ENCODE peak calls at places on chromosomes 11 and 22, in nine cellular contexts. B is dorsolateral prefrontal cortex, I is WERI-Rb-1, E is ovary, H is coronary artery, Q is tibial nerve, W is IMR-90, R is GM23338, D is AG04450. M is an unnamed sample.

GRCh38 chr11:78292109-78292803 is 103.5 kb downstream of the USP35 start:
- DNase-seq in D (no peak), R (no peak), Q (no peak), B (no peak), W (no peak), E (no peak), I (no peak), H (no peak), M (no peak)

GRCh38 chr22:25495286-25495685 is 69.2 kb upstream of the GRK3 start:
- DNase-seq in H (no peak), I (peak; percentile 53), R (no peak), Q (no peak), B (no peak), W (peak; percentile 32), E (no peak), D (no peak), M (no peak)

GRCh38 chr22:42446151-42446550 is 13.9 kb upstream of the NFAM1 start:
- DNase-seq in H (no peak), I (no peak), Q (no peak), B (no peak), W (no peak), R (no peak), D (no peak), E (no peak), M (no peak)

GRCh38 chr11:63888170-63889086 is 28.5 kb downstream of the RCOR2 start:
- DNase-seq in E (peak; percentile 71), Q (no peak), W (peak; percentile 52), D (no peak), H (no peak), B (no peak), R (peak; percentile 84), I (peak; percentile 63), M (peak; percentile 84)

GRCh38 chr11:61783717-61784505 is 8.5 kb downstream of the TMEM258 start:
- DNase-seq in E (no peak), H (no peak), R (no peak), I (no peak), B (no peak), W (peak; percentile 71), D (no peak), Q (no peak), M (no peak)

GRCh38 chr22:46422896-46423295 is 87.4 kb downstream of the TRMU start:
- DNase-seq in Q (no peak), H (no peak), B (no peak), D (no peak), I (no peak), W (no peak), E (no peak), R (no peak), M (no peak)

GRCh38 chr11:24723231-24723630 is 226.4 kb downstream of the LUZP2 start:
- DNase-seq in I (no peak), E (no peak), B (no peak), D (no peak), H (no peak), R (no peak), W (no peak), Q (no peak), M (no peak)

GRCh38 chr11:131609317-131609716 is 238.9 kb downstream of the NTM start:
- DNase-seq in R (no peak), I (no peak), D (peak; percentile 7), E (no peak), W (peak; percentile 46), H (no peak), B (no peak), Q (no peak), M (no peak)

GRCh38 chr11:72189448-72190250 is 2.3 kb upstream of the FOLR1 start:
- DNase-seq in I (peak; percentile 76), W (no peak), B (no peak), H (peak; percentile 64), Q (no peak), D (no peak), E (no peak), R (peak; percentile 12), M (no peak)

GRCh38 chr11:12803086-12803826 is 129.0 kb downstream of the TEAD1 start:
- DNase-seq in I (no peak), E (no peak), Q (no peak), D (no peak), W (peak; percentile 81), H (no peak), R (no peak), B (no peak), M (no peak)

GRCh38 chr11:2770556-2771301 is 70.9 kb upstream of the KCNQ1OT1 start:
- DNase-seq in Q (peak; percentile 8), R (no peak), E (peak; percentile 30), H (peak; percentile 63), I (peak; percentile 7), W (no peak), B (peak; percentile 24), D (no peak), M (no peak)

GRCh38 chr11:34909435-34909834 is 6.7 kb downstream of the APIP start:
- DNase-seq in R (no peak), H (no peak), I (no peak), Q (no peak), E (no peak), W (no peak), D (no peak), B (no peak), M (no peak)

GRCh38 chr11:43376594-43376993 is 17.9 kb downstream of the TTC17 start:
- DNase-seq in W (peak; percentile 90), H (no peak), B (no peak), D (peak; percentile 59), Q (no peak), I (no peak), R (no peak), E (no peak), M (peak; percentile 79)

GRCh38 chr11:30314625-30315024 is 8.3 kb upstream of the ARL14EP start:
- DNase-seq in I (no peak), B (no peak), H (no peak), E (no peak), D (no peak), Q (no peak), R (peak; percentile 27), W (peak; percentile 34), M (no peak)

GRCh38 chr11:26904801-26905200 is 89.1 kb upstream of the FIBIN start:
- DNase-seq in I (no peak), B (no peak), E (no peak), R (no peak), H (no peak), Q (no peak), W (no peak), D (no peak), M (no peak)

GRCh38 chr11:10349806-10350205 is 44.9 kb downstream of the ADM start:
- DNase-seq in R (no peak), Q (no peak), W (no peak), B (no peak), D (no peak), H (no peak), E (no peak), I (no peak), M (no peak)

GRCh38 chr11:94910779-94911178 is 62.6 kb downstream of the CWC15 start:
- DNase-seq in Q (no peak), E (no peak), W (peak; percentile 88), H (no peak), D (peak; percentile 61), R (no peak), I (no peak), B (no peak), M (no peak)
- H3K27ac ChIP-seq in Q (no peak overlapping the region), E (no peak overlapping the region), W (no peak overlapping the region), H (no peak overlapping the region), D (peak overlapping the region; percentile 69), R (no peak overlapping the region), I (no peak overlapping the region), B (no peak overlapping the region), M (no peak overlapping the region)

GRCh38 chr11:37527545-37527944 is 929.5 kb upstream of the RAG2 start:
- DNase-seq in E (no peak), R (no peak), Q (no peak), I (no peak), W (no peak), B (no peak), H (no peak), D (no peak), M (no peak)

GRCh38 chr11:37525336-37525735 is 927.3 kb upstream of the RAG2 start:
- DNase-seq in W (peak; percentile 38), I (no peak), E (no peak), D (no peak), R (no peak), Q (no peak), B (no peak), H (no peak), M (no peak)
- TF ChIP-seq CTCF in W (peak; percentile 52), I (no peak), E (no peak), D (peak; percentile 47), R (no peak), Q (no peak), B (no peak), H (no peak), M (no peak)

GRCh38 chr22:24069721-24070120 is 58.6 kb downstream of the CABIN1 start:
- DNase-seq in W (no peak), H (no peak), Q (no peak), E (no peak), D (no peak), R (no peak), B (no peak), I (no peak), M (no peak)
- H3K27ac ChIP-seq in W (no peak overlapping the region), H (no peak overlapping the region), Q (no peak overlapping the region), E (no peak overlapping the region), D (no peak overlapping the region), R (no peak overlapping the region), B (no peak overlapping the region), I (no peak overlapping the region), M (no peak overlapping the region)

GRCh38 chr11:93411705-93412104 is 81.2 kb downstream of the DEUP1 start:
- DNase-seq in Q (no peak), I (no peak), H (no peak), E (no peak), B (no peak), W (no peak), D (no peak), R (no peak), M (no peak)
- TF ChIP-seq CTCF in Q (no peak), I (no peak), H (no peak), E (no peak), B (no peak), W (no peak), D (no peak), R (no peak), M (no peak)

GRCh38 chr11:105052487-105052886 is 7.4 kb upstream of the CARD16 start:
- DNase-seq in I (no peak), B (no peak), Q (no peak), E (no peak), H (no peak), R (no peak), W (no peak), D (no peak), M (no peak)

GRCh38 chr11:105045897-105046296 is 762 bp upstream of the CARD16 start:
- DNase-seq in I (no peak), R (no peak), D (no peak), E (no peak), H (no peak), B (no peak), Q (no peak), W (no peak), M (no peak)

GRCh38 chr11:105051559-105051958 is 6.4 kb upstream of the CARD16 start:
- DNase-seq in R (no peak), D (no peak), B (no peak), W (no peak), H (no peak), Q (no peak), I (no peak), E (no peak), M (no peak)

GRCh38 chr11:105042178-105042577 is 3.0 kb downstream of the CARD16 start:
- DNase-seq in Q (no peak), R (no peak), W (no peak), D (no peak), H (no peak), B (no peak), I (no peak), E (no peak), M (no peak)

GRCh38 chr11:105046898-105047579 is 1.9 kb upstream of the CARD16 start:
- DNase-seq in R (peak; percentile 11), D (peak; percentile 99), I (no peak), B (no peak), W (peak; percentile 100), Q (no peak), E (peak; percentile 46), H (no peak), M (peak; percentile 82)
- H3K27ac ChIP-seq in R (no peak overlapping the region), D (peak overlapping the region; percentile 49), I (no peak overlapping the region), B (no peak overlapping the region), W (no peak overlapping the region), Q (no peak overlapping the region), E (no peak overlapping the region), H (no peak overlapping the region), M (no peak overlapping the region)

M was measured in RWPE1.